ENCODE peak calls at places on chromosomes 5 and 9, in ten cellular contexts. Z, P, J, C, I, X, F, Q, L and D are unnamed samples.

GRCh38 chr5:79573983-79574890 is 38.0 kb upstream of the TENT2 start:
- DNase-seq in J (no peak), Z (no peak), Q (no peak), F (no peak), X (no peak), C (no peak), L (no peak), I (no peak), P (no peak), D (no peak)

GRCh38 chr9:135134253-135135028 is 47.0 kb downstream of the OLFM1 start:
- DNase-seq in Z (no peak), X (no peak), Q (no peak), L (no peak), I (no peak), P (no peak), J (no peak), F (no peak), C (no peak), D (no peak)

GRCh38 chr9:1235650-1236401 is 185.7 kb downstream of the DMRT2 start:
- DNase-seq in P (no peak), J (no peak), F (no peak), X (no peak), C (no peak), Z (no peak), L (no peak), Q (no peak), I (no peak), D (no peak)

GRCh38 chr5:78592735-78593386 is 55.7 kb downstream of the LHFPL2 start:
- DNase-seq in I (no peak), X (no peak), J (no peak), Z (no peak), F (no peak), P (no peak), L (no peak), Q (no peak), C (no peak), D (no peak)

GRCh38 chr9:35813434-35814105 is 1.3 kb downstream of the HINT2 start:
- DNase-seq in P (no peak), F (peak; percentile 72), I (peak; percentile 67), X (no peak), C (no peak), Q (no peak), L (no peak), J (no peak), Z (no peak), D (no peak)

GRCh38 chr5:133344266-133344665 is 268.1 kb downstream of the FSTL4 start:
- DNase-seq in F (no peak), Z (no peak), L (no peak), X (no peak), C (no peak), J (no peak), Q (no peak), I (no peak), P (no peak), D (no peak)

GRCh38 chr5:32581010-32581785 is 4.2 kb upstream of the SUB1 start:
- DNase-seq in J (no peak), X (no peak), Q (no peak), L (no peak), C (no peak), Z (no peak), I (no peak), F (no peak), P (no peak), D (no peak)

GRCh38 chr5:34789021-34789531 is 49.9 kb upstream of the TTC23L start:
- DNase-seq in F (no peak), P (no peak), J (no peak), X (no peak), Q (no peak), C (no peak), Z (peak; percentile 28), L (no peak), I (peak; percentile 92), D (no peak)

GRCh38 chr5:166758151-166758550 is 1533.3 kb upstream of the WWC1 start:
- DNase-seq in C (no peak), F (no peak), Q (no peak), J (no peak), P (no peak), Z (no peak), X (no peak), L (no peak), I (no peak), D (no peak)

GRCh38 chr5:138708761-138709160 is 44.5 kb upstream of the CTNNA1 start:
- DNase-seq in Q (no peak), F (no peak), C (no peak), I (no peak), X (no peak), P (no peak), L (no peak), Z (no peak), J (no peak), D (no peak)

GRCh38 chr5:143473481-143473880 is 70.0 kb upstream of the NR3C1 start:
- DNase-seq in C (no peak), Z (no peak), J (no peak), L (no peak), X (no peak), Q (no peak), F (no peak), P (no peak), I (no peak), D (no peak)

GRCh38 chr5:171840066-171840465 is 54.4 kb downstream of the SMIM23 start:
- DNase-seq in Q (peak; percentile 17), L (no peak), C (no peak), F (no peak), J (no peak), I (no peak), X (no peak), Z (no peak), P (no peak), D (no peak)

DNA sequence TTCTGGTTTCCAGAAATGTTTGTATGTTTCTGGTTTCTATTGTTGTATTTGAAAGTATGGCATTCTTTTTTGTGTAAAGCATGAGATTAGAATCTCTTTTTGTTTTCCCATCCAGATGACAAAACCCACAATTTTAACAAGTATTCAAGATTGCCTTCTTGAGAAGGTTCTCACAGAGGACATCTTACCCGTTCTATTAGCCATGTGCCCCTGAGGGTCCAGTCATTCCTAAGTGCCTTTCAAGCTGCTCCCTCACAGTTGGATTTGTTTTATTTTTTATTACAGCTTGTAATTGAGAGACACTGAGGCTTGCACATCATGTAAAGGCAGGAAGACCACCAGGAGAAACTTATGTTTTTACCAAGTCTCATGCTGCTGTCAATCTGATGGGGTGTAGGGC is 19.3 kb upstream of the LOX start:
- DNase-seq in Q (no peak), F (no peak), L (no peak), Z (no peak), X (no peak), C (no peak), I (no peak), J (no peak), P (no peak), D (no peak)
- H3K27ac ChIP-seq in Q (no peak overlapping the region), F (no peak overlapping the region), L (no peak overlapping the region), Z (no peak overlapping the region), X (no peak overlapping the region), C (no peak overlapping the region), I (no peak overlapping the region), J (no peak overlapping the region), P (no peak overlapping the region), D (no peak overlapping the region)

GRCh38 chr9:129633848-129634247 is 7.9 kb downstream of the NTMT1 start:
- DNase-seq in C (no peak), Q (no peak), P (no peak), L (no peak), I (no peak), Z (no peak), J (no peak), X (no peak), F (no peak), D (no peak)

GRCh38 chr9:129633207-129633606 is 7.2 kb downstream of the NTMT1 start:
- DNase-seq in C (no peak), J (no peak), I (no peak), L (no peak), Z (no peak), P (no peak), F (no peak), X (no peak), Q (no peak), D (no peak)

GRCh38 chr9:129631673-129632129 is 5.7 kb downstream of the NTMT1 start:
- DNase-seq in X (no peak), F (no peak), Q (no peak), J (no peak), C (no peak), L (no peak), Z (no peak), P (no peak), I (no peak), D (no peak)

GRCh38 chr9:129630967-129631672 is 5.2 kb downstream of the NTMT1 start:
- DNase-seq in I (peak; percentile 85), Z (no peak), J (no peak), Q (no peak), X (no peak), L (no peak), C (no peak), P (peak; percentile 61), F (no peak), D (no peak)

DNA sequence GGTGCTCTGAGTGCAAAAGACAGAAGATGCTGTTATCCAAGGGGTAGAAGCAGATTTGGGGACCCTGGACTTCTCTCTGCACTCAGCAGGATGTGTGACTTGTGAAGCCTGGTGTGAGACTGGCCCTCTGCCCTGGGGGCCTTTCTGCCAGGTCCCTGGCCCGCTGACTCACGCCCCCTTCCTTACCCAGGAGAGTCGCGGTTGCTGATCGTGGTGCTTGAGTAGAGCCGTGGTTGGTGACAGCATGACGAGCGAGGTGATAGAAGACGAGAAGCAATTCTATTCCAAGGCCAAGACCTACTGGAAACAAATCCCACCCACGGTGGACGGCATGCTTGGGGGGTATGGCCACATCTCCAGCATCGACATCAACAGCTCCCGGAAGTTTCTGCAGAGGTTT is 6.5 kb downstream of the NTMT1 start:
- DNase-seq in X (no peak), J (no peak), P (no peak), C (no peak), Q (no peak), Z (no peak), L (no peak), F (no peak), I (peak; percentile 74), D (no peak)
- H3K36me3 ChIP-seq in X (peaks cover 43% of the 10 kb centered on the region), J (no peaks in the 10 kb centered on the region), P (peaks cover 52% of the 10 kb centered on the region), C (peaks cover 50% of the 10 kb centered on the region), Q (peaks cover 62% of the 10 kb centered on the region), Z (no peaks in the 10 kb centered on the region), L (no peaks in the 10 kb centered on the region), F (peaks cover 51% of the 10 kb centered on the region), I (peaks cover 29% of the 10 kb centered on the region), D (peaks cover 53% of the 10 kb centered on the region)

GRCh38 chr5:135163391-135163790 is 129.4 kb upstream of the PITX1 start:
- DNase-seq in X (no peak), L (no peak), J (no peak), F (no peak), P (no peak), C (no peak), Q (no peak), Z (no peak), I (no peak), D (no peak)
- H3K27ac ChIP-seq in X (no peak overlapping the region), L (no peak overlapping the region), J (no peak overlapping the region), F (no peak overlapping the region), P (no peak overlapping the region), C (no peak overlapping the region), Q (no peak overlapping the region), Z (no peak overlapping the region), I (no peak overlapping the region), D (no peak overlapping the region)

DNA sequence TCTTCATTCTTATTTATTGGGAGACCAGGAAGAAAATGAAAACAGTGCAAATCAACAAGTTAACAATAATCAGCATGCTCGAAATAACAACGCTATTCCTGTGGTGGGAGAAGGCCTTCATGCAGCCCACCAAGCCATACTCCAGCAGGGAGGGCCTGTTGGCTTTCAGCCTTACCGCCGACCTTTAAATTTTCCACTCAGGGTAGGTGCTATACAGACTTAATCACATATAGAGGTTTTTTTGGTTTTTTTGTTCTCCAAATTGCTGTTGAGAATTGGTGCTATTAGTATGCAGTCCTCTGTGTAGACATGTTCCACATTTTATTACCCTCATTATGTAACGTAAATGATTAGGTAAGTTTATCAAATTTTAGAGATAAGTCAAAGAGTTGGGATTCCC is 30.3 kb upstream of the ROPN1L start:
- DNase-seq in L (no peak), Z (no peak), I (no peak), Q (no peak), P (no peak), J (no peak), X (no peak), C (no peak), F (no peak), D (no peak)
- H3K36me3 ChIP-seq in L (peaks cover 4% of the 10 kb centered on the region), Z (no peaks in the 10 kb centered on the region), I (peaks cover 81% of the 10 kb centered on the region), Q (peaks cover 95% of the 10 kb centered on the region), P (peaks cover 100% of the 10 kb centered on the region), J (no peaks in the 10 kb centered on the region), X (peaks cover 39% of the 10 kb centered on the region), C (peaks cover 98% of the 10 kb centered on the region), F (peaks cover 90% of the 10 kb centered on the region), D (peaks cover 73% of the 10 kb centered on the region)